ENCODE peak calls at places on chromosomes 3 and 15, in four cellular contexts. I is HepG2, M is H1, V is K562. U is an unnamed sample.

GRCh38 chr3:24773798-24774197 is 279.1 kb upstream of the THRB start:
- DNase-seq in I (peak; percentile 49), M (peak; percentile 10), V (peak; percentile 13), U (no peak)

GRCh38 chr15:59222906-59223579 is 16.4 kb downstream of the LDHAL6B start:
- DNase-seq in I (no peak), M (no peak), V (no peak), U (no peak)

GRCh38 chr3:64143399-64144130 is 81.7 kb downstream of the PRICKLE2 start:
- DNase-seq in I (no peak), M (no peak), V (no peak), U (no peak)

GRCh38 chr15:41621200-41622193 is 38.7 kb upstream of the MGA start:
- DNase-seq in I (peak; percentile 78), M (peak; percentile 60), V (no peak), U (peak; percentile 28)

GRCh38 chr15:62533687-62534086 is 368.6 kb upstream of the C2CD4B start:
- DNase-seq in I (no peak), M (no peak), V (no peak), U (no peak)

GRCh38 chr15:29054171-29055045 is 168.6 kb downstream of the APBA2 start:
- DNase-seq in I (no peak), M (no peak), V (no peak), U (no peak)

GRCh38 chr15:34437687-34438086 is at the start of gene GOLGA8A:
- DNase-seq in I (peak; percentile 26), M (peak; percentile 46), V (peak; percentile 88), U (peak; percentile 74)

GRCh38 chr15:69661871-69662667 is 209.5 kb downstream of the RPLP1 start:
- DNase-seq in I (no peak), M (no peak), V (no peak), U (no peak)

GRCh38 chr15:27341780-27342343 is 370.9 kb downstream of the GABRG3 start:
- DNase-seq in I (no peak), M (no peak), V (no peak), U (no peak)

GRCh38 chr3:157436583-157437300 is at the start of gene PTX3:
- DNase-seq in I (no peak), M (no peak), V (no peak), U (no peak)

GRCh38 chr3:104909721-104910120 is 457.0 kb upstream of the ALCAM start:
- DNase-seq in I (no peak), M (no peak), V (no peak), U (no peak)

GRCh38 chr3:179068779-179069530 is 2.7 kb downstream of the ZMAT3 start:
- DNase-seq in I (no peak), M (no peak), V (peak; percentile 26), U (no peak)

GRCh38 chr3:110178965-110179364 is 841.6 kb upstream of the DPPA4 start:
- DNase-seq in I (no peak), M (no peak), V (no peak), U (no peak)

GRCh38 chr3:61442696-61443095 is 118.7 kb upstream of the PTPRG start:
- DNase-seq in I (no peak), M (no peak), V (no peak), U (no peak)

GRCh38 chr3:30707825-30708224 is 101.4 kb downstream of the TGFBR2 start:
- DNase-seq in I (no peak), M (no peak), V (no peak), U (no peak)

GRCh38 chr3:12356175-12356574 is 67.3 kb downstream of the PPARG start:
- DNase-seq in I (no peak), M (no peak), V (no peak), U (no peak)

GRCh38 chr15:60006203-60006782 is 2.2 kb downstream of the FOXB1 start:
- DNase-seq in I (no peak), M (no peak), V (peak; percentile 46), U (no peak)

GRCh38 chr3:99747915-99748314 is 69.7 kb upstream of the CMSS1 start:
- DNase-seq in I (no peak), M (no peak), V (no peak), U (no peak)

GRCh38 chr15:74873756-74874424 is 725 bp upstream of the SCAMP2 start:
- DNase-seq in I (peak; percentile 34), M (no peak), V (peak; percentile 48), U (no peak)

GRCh38 chr15:67197364-67197695 is 57.1 kb downstream of the AAGAB start:
- DNase-seq in I (no peak), M (no peak), V (no peak), U (no peak)

GRCh38 chr15:48520376-48521155 is 124.9 kb downstream of the FBN1 start:
- DNase-seq in I (peak; percentile 6), M (peak; percentile 54), V (no peak), U (no peak)

GRCh38 chr15:89781891-89782618 is 5.9 kb downstream of the MESP2 start:
- DNase-seq in I (peak; percentile 84), M (no peak), V (no peak), U (no peak)

GRCh38 chr3:126454026-126454425 is 21.7 kb downstream of the ZXDC start:
- DNase-seq in I (no peak), M (no peak), V (no peak), U (no peak)

GRCh38 chr3:126450744-126451143 is 24.9 kb downstream of the ZXDC start:
- DNase-seq in I (no peak), M (no peak), V (no peak), U (no peak)

GRCh38 chr3:126450219-126450618 is 25.5 kb downstream of the ZXDC start:
- DNase-seq in I (no peak), M (no peak), V (no peak), U (no peak)

GRCh38 chr3:126451511-126451910 is 24.2 kb downstream of the ZXDC start:
- DNase-seq in I (no peak), M (no peak), V (no peak), U (no peak)

DNA sequence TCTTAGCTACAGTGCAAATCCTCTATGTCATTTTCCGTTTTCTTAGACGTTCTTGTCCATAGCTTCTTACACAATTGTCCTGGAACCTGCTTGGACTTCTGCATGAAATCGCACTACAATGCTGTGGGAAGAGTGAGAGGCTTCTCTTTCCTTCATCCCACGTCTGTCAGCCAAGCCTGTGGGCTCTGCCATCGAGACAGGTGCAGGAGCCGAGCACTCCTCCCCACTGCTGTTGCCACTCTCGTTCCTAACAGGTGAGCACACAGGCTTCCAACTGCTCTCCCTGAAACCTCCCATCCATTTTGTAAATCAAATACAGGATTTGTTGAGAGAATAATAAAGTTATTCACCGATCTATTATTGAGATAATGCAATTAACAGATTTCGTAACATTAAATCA is 23.5 kb downstream of the ZXDC start:
- DNase-seq in I (no peak), M (no peak), V (no peak), U (no peak)
- TF ChIP-seq ZNF274 in I (no peak), M (no peak), V (no peak), U (no peak)

DNA sequence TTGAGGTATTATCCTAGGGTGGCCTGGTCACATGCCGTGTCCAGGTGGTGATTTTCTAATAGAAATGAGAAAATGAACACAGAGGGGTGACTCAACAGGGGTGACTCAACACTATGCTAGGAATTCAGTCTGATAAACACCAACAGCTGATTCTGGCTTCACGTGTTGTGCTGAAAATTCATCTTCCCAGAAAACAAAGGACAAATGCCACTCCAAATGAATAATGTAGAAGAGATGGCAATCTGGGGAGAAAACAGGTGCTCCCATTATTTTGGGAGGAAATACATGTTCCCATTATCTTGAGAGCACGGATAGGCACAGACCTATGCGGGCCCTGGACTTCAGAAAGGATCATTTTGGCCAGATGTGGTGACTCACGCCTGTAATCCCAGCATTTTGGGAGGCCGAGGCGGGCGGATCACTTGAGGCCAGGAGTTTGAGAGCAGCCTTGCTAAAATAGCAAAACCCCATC is 101.2 kb upstream of the MEX3B start:
- DNase-seq in I (peak; percentile 5), M (no peak), V (peak; percentile 38), U (no peak)
- TF ChIP-seq ATF2 in I (no peak), M (no peak), V (no peak), U (no peak)

GRCh38 chr3:35932995-35933394 is 293.7 kb downstream of the ARPP21 start:
- DNase-seq in I (peak; percentile 46), M (no peak), V (no peak), U (no peak)
- TF ChIP-seq ZNF274 in I (no peak), M (no peak), V (no peak), U (no peak)

DNA sequence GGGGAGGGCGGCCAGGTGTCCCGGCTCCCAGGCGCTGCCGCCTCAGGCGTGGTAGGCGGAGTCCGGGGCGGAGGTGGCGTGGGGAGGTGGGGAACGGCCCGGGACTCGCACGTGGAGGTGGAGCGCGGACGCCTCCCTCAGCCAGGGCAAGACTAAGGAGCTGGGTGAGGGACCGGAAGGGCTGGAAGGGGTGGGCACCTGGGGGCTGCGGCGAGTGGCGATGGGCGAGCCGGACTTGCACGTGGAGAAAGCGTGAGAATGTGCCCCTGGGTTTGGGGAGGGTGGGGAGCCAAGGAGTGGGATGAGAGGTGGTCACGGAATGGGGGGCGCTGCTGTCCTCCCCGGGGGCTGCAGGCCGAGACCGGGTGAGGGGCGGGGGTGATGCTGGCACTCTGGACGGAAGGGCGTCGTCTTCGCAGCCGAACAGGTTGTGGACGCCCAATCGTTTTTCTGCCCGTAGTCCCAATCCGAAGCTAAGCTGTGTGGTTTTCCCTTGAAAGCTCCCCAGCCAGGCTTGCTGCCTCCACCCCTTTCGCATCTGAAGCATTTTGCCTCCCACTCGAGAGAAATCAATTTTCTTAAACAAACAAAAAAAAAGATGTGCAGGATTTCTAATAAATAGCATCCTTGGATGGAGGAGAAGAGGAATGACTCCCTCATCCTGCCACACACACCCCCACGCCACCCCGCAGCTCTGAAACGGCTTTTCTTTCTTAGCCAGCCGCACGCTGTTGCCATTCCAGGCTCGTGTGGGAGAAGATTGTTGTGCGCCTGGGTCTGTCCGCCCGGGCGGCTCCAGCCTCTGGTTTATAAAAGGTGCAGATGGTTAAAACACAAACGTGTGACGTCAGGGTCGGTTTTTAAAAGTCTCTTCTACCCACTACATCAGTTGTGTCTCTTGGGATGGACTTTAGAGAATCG is 62.5 kb upstream of the ANKRD28 start:
- DNase-seq in I (peak; percentile 29), M (peak; percentile 38), V (peak; percentile 25), U (no peak)
- TF ChIP-seq ATF2 in I (no peak), M (no peak), V (no peak), U (no peak)

DNA sequence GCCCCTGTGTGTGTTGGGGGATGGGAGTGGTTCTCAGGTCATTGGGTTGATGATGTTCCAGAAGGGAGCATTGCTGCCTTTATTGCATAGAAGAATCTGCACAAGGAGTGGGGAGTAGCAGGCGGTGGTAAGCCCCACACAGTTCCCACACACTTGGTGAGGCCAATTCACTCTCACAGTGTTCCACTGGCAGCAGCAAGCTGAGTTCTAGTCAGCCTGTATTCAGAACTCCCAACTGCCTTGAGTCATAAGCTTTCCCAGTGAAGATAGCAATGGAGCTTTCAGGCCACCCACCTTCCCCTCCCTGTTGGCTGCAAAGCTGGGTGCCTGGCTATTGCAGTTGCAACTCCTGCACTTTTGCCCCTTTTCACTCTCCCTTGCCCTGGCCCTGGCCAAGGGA is 181.1 kb upstream of the RBMS3 start:
- DNase-seq in I (no peak), M (no peak), V (no peak), U (no peak)
- TF ChIP-seq ZNF274 in I (no peak), M (no peak), V (no peak), U (no peak)

GRCh38 chr3:188827593-188827992 is 344.2 kb upstream of the TPRG1 start:
- DNase-seq in I (no peak), M (no peak), V (no peak), U (no peak)

GRCh38 chr3:188829577-188829976 is 342.2 kb upstream of the TPRG1 start:
- DNase-seq in I (no peak), M (no peak), V (no peak), U (no peak)

GRCh38 chr3:188832961-188833615 is 338.7 kb upstream of the TPRG1 start:
- DNase-seq in I (no peak), M (no peak), V (no peak), U (no peak)

GRCh38 chr3:188832146-188832545 is 339.6 kb upstream of the TPRG1 start:
- DNase-seq in I (no peak), M (no peak), V (no peak), U (no peak)

GRCh38 chr3:188830955-188831354 is 340.8 kb upstream of the TPRG1 start:
- DNase-seq in I (no peak), M (no peak), V (no peak), U (no peak)
- TF ChIP-seq ATF2 in I (no peak), M (no peak), V (no peak), U (no peak)

U was measured in GM12878.